ENCODE peak calls at places on chromosomes 3 and 15, in eight cellular contexts. X, A, G, D, V, L, O and Q are unnamed samples.

GRCh38 chr3:32614956-32615355 is 44.3 kb upstream of the DYNC1LI1 start:
- DNase-seq in X (no peak), A (peak), G (no peak), D (no peak), V (no peak), L (no peak), O (peak), Q (no peak)

GRCh38 chr3:43138488-43139231 is 32.8 kb upstream of the POMGNT2 start:
- DNase-seq in X (no peak), A (no peak), G (no peak), D (no peak), V (no peak), L (no peak), O (no peak), Q (no peak)

GRCh38 chr15:99732711-99733267 is 448 bp downstream of the LYSMD4 start:
- DNase-seq in X (no peak), A (peak), G (peak), D (no peak), V (no peak), L (peak), O (peak), Q (no peak)

GRCh38 chr3:193970773-193971206 is 165.2 kb upstream of the HES1 start:
- DNase-seq in X (no peak), A (no peak), G (no peak), D (no peak), V (no peak), L (no peak), O (peak), Q (no peak)

GRCh38 chr3:155809181-155809580 is 3.1 kb upstream of the C3orf33 start:
- DNase-seq in X (no peak), A (no peak), G (no peak), D (no peak), V (no peak), L (no peak), O (peak), Q (no peak)

GRCh38 chr15:89364741-89365450 is 30.3 kb upstream of the POLG start:
- DNase-seq in X (no peak), A (no peak), G (no peak), D (no peak), V (no peak), L (no peak), O (no peak), Q (no peak)

GRCh38 chr3:171531716-171532115 is 71.5 kb upstream of the TNIK start:
- DNase-seq in X (no peak), A (no peak), G (no peak), D (no peak), V (no peak), L (no peak), O (no peak), Q (no peak)

GRCh38 chr3:40055361-40055760 is 246.0 kb downstream of the MYRIP start:
- DNase-seq in X (no peak), A (no peak), G (no peak), D (no peak), V (no peak), L (no peak), O (no peak), Q (no peak)

GRCh38 chr15:63305276-63305675 is 27.9 kb downstream of the APH1B start:
- DNase-seq in X (no peak), A (no peak), G (no peak), D (no peak), V (no peak), L (no peak), O (no peak), Q (no peak)